ENCODE peak calls at places on chromosomes 7 and 10, in five cellular contexts. R, A, V, F and P are unnamed samples.

GRCh38 chr7:7962851-7963250 is 5.7 kb upstream of the GLCCI1 start:
- DNase-seq in R (no peak), A (no peak), V (no peak), F (no peak), P (no peak)

GRCh38 chr10:131758942-131759315 is 141.9 kb upstream of the PPP2R2D start:
- DNase-seq in R (no peak), A (no peak), V (no peak), F (no peak), P (no peak)

GRCh38 chr10:88763441-88763840 is 3.6 kb downstream of the LIPN start:
- DNase-seq in R (no peak), A (peak; percentile 50), V (no peak), F (no peak), P (no peak)

GRCh38 chr7:41696323-41696916 is 6.5 kb downstream of the INHBA start:
- DNase-seq in R (no peak), A (peak; percentile 67), V (peak; percentile 69), F (peak; percentile 90), P (no peak)

GRCh38 chr7:22173884-22174573 is 182.9 kb downstream of the RAPGEF5 start:
- DNase-seq in R (no peak), A (peak; percentile 72), V (no peak), F (no peak), P (no peak)

GRCh38 chr10:132986576-132986975 is 44.2 kb upstream of the CFAP46 start:
- DNase-seq in R (no peak), A (no peak), V (no peak), F (no peak), P (no peak)

GRCh38 chr7:51108134-51108533 is 208.5 kb downstream of the COBL start:
- DNase-seq in R (no peak), A (no peak), V (no peak), F (no peak), P (no peak)

GRCh38 chr10:5932345-5932744 is 42.3 kb downstream of the FBH1 start:
- DNase-seq in R (no peak), A (no peak), V (no peak), F (peak; percentile 46), P (no peak)

GRCh38 chr7:79091661-79092060 is 361.8 kb downstream of the MAGI2 start:
- DNase-seq in R (no peak), A (no peak), V (no peak), F (peak; percentile 40), P (no peak)

GRCh38 chr7:155466814-155467675 is 9.1 kb downstream of the EN2 start:
- DNase-seq in R (no peak), A (no peak), V (no peak), F (no peak), P (no peak)

GRCh38 chr7:45579386-45579785 is 5.2 kb downstream of the ADCY1 start:
- DNase-seq in R (no peak), A (no peak), V (no peak), F (no peak), P (no peak)

GRCh38 chr10:122911889-122912484 is 1.6 kb downstream of the FAM24A start:
- DNase-seq in R (no peak), A (peak; percentile 38), V (no peak), F (peak; percentile 64), P (peak; percentile 68)

GRCh38 chr10:102462512-102463054 is 11.2 kb upstream of the C10orf95 start:
- DNase-seq in R (no peak), A (no peak), V (no peak), F (no peak), P (no peak)

GRCh38 chr7:51426163-51426562 is 109.6 kb upstream of the COBL start:
- DNase-seq in R (no peak), A (no peak), V (no peak), F (no peak), P (no peak)

GRCh38 chr7:74043523-74043951 is 15.6 kb downstream of the ELN start:
- DNase-seq in R (no peak), A (no peak), V (no peak), F (peak; percentile 36), P (no peak)

GRCh38 chr7:34844936-34845665 is 187.1 kb downstream of the NPSR1 start:
- DNase-seq in R (no peak), A (no peak), V (no peak), F (no peak), P (no peak)

GRCh38 chr10:43471146-43471545 is 34.2 kb downstream of the ZNF487 start:
- DNase-seq in R (no peak), A (no peak), V (no peak), F (no peak), P (no peak)

GRCh38 chr10:78047314-78047891 is 13.7 kb downstream of the RPS24 start:
- DNase-seq in R (peak; percentile 60), A (peak; percentile 75), V (peak; percentile 86), F (peak; percentile 91), P (peak; percentile 97)

GRCh38 chr7:155674556-155674955 is 30.1 kb downstream of the RBM33 start:
- DNase-seq in R (no peak), A (no peak), V (no peak), F (peak; percentile 56), P (no peak)

GRCh38 chr10:46226900-46227558 is 59.8 kb upstream of the ANTXRL start:
- DNase-seq in R (no peak), A (no peak), V (no peak), F (no peak), P (no peak)

GRCh38 chr7:55178863-55179773 is 160.3 kb downstream of the EGFR start:
- DNase-seq in R (no peak), A (no peak), V (no peak), F (no peak), P (peak; percentile 32)

GRCh38 chr7:2202361-2202761 is 30.4 kb downstream of the MAD1L1 start:
- DNase-seq in R (no peak), A (no peak), V (no peak), F (no peak), P (no peak)

GRCh38 chr7:85287126-85287825 is 100.4 kb upstream of the SEMA3D start:
- DNase-seq in R (no peak), A (no peak), V (no peak), F (peak; percentile 23), P (no peak)

GRCh38 chr10:13636776-13637175 is 50.0 kb downstream of the PRPF18 start:
- DNase-seq in R (no peak), A (no peak), V (no peak), F (no peak), P (no peak)

GRCh38 chr7:871900-872537 is 4.3 kb upstream of the GET4 start:
- DNase-seq in R (no peak), A (no peak), V (no peak), F (no peak), P (no peak)

GRCh38 chr7:20241491-20242261 is 24.5 kb upstream of the MACC1 start:
- DNase-seq in R (no peak), A (peak; percentile 88), V (no peak), F (peak; percentile 79), P (no peak)

GRCh38 chr10:61896854-61897661 is 4.4 kb upstream of the ARID5B start:
- DNase-seq in R (no peak), A (peak; percentile 74), V (peak; percentile 38), F (peak; percentile 90), P (peak; percentile 78)

GRCh38 chr10:46091080-46091833 is 45.2 kb upstream of the MSMB start:
- DNase-seq in R (no peak), A (no peak), V (no peak), F (no peak), P (peak; percentile 50)

DNA sequence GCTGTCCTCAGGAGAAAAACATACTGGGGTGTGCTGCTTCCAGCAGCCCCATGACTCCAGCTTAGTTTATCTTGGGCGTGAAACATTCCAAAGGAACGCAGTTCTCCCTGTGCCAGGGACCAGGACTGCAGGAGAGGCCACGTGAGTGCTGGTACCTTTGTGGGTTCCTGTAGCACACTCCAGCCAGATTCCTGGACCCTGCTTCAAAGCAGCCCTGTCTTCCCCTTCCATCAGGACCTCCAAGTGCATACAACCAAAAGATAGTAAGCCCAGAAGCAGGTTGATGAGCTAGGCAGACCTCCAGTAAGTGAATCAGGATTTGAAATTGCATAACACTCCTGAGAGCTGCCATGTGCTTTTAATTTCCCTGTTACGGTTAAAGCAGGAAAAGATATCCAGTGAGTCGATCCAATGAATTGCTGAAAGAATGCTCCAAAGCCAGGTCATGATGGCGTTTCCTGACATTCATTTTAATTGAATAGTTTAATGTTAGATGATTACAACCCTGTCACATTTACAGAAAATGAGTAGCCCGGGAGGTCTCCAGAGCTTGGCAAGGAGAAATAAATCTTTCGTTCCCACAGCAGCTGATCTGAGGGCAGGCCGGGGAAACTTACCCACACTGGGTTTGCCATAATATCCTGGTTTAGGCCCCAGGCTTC is 38.9 kb upstream of the CPXM2 start:
- DNase-seq in R (no peak), A (peak; percentile 39), V (no peak), F (peak; percentile 45), P (no peak)
- TF ChIP-seq CTCF in R (no peak), A (no peak), V (no peak), F (no peak), P (no peak)

GRCh38 chr10:33274096-33274785 is 60.2 kb downstream of the NRP1 start:
- DNase-seq in R (no peak), A (no peak), V (no peak), F (no peak), P (no peak)

GRCh38 chr10:33276282-33276923 is 58.1 kb downstream of the NRP1 start:
- DNase-seq in R (no peak), A (peak; percentile 73), V (no peak), F (no peak), P (no peak)

GRCh38 chr10:33271969-33272583 is 62.4 kb downstream of the NRP1 start:
- DNase-seq in R (no peak), A (no peak), V (no peak), F (no peak), P (no peak)

GRCh38 chr10:33270971-33271370 is 63.5 kb downstream of the NRP1 start:
- DNase-seq in R (no peak), A (no peak), V (no peak), F (no peak), P (no peak)

GRCh38 chr10:33273295-33274002 is 61.0 kb downstream of the NRP1 start:
- DNase-seq in R (peak; percentile 64), A (peak; percentile 92), V (peak; percentile 88), F (peak; percentile 99), P (peak; percentile 76)
- TF ChIP-seq CTCF in R (no peak), A (peak; percentile 50), V (peak; percentile 25), F (peak; percentile 35), P (no peak)

GRCh38 chr7:127396184-127396583 is 3.7 kb upstream of the ZNF800 start:
- DNase-seq in R (no peak), A (no peak), V (no peak), F (peak; percentile 46), P (no peak)
- TF ChIP-seq CTCF in R (no peak), A (no peak), V (no peak), F (no peak), P (no peak)

DNA sequence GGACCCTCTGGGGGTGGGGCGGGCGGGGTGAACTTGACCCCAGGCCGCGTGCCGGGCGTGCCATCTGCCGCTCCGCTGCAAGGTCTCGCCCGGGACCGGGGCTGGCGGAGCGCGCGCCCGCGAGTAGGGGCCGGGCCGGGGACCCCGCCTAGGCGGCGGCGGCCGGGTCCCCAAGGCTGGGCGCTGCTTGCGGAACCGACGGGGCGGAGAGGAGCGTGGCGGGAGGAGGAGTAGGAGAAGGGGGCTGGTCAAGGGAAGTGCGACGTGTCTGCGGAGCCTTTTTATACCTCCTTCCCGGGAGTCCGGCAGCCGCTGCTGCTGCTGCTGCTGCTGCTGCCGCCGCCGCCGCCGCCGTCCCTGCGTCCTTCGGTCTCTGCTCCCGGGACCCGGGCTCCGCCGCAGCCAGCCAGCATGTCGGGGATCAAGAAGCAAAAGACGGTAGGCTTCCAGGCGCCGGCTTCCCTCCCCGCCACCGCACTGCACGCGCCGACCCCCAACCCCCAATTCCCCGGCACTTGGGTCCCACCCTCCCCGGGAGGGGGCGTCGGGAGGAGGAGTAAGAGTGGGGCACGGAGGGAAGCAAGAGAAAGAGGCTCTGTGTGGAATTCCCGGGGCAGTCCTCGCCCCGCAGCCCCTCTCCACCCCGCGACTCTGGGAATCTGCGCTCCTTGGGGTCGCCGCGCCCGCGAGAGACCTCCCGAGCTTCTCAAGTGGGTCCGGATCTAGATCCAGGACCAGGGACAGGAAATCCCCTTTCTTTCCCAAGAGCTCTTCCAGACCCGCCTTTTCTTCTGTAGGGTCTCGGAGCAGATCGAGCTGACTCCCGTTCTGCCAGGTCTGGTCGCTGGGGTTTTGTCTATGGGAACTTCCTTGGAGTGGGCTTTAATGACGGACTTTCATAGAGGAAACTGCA is at the start of gene PAPSS2:
- DNase-seq in R (peak; percentile 8), A (peak; percentile 23), V (peak; percentile 72), F (peak; percentile 83), P (peak; percentile 83)
- TF ChIP-seq CTCF in R (no peak), A (no peak), V (no peak), F (peak; percentile 25), P (no peak)